ENCODE peak calls at places on chromosome 18, in ten cellular contexts. J, B, Z, R, N, Q, E, U, H and L are unnamed samples.

GRCh38 chr18:60053747-60054304 is 154.0 kb downstream of the PMAIP1 start:
- DNase-seq in Q (peak), B (no peak), Z (no peak), U (no peak), E (no peak), R (peak), N (peak), J (no peak), H (peak), L (no peak)

GRCh38 chr18:23134780-23135678 is at the start of gene CABLES1:
- DNase-seq in N (peak), J (no peak), B (peak), Z (peak), U (peak), E (peak), R (peak), H (peak), Q (peak), L (no peak)

GRCh38 chr18:51196811-51197660 is 445 bp downstream of the MEX3C start:
- DNase-seq in N (peak), R (peak), Z (peak), Q (peak), E (peak), H (peak), B (no peak), J (no peak), U (no peak), L (no peak)

GRCh38 chr18:76354348-76354747 is 140.7 kb downstream of the ZNF516 start:
- DNase-seq in N (peak), J (no peak), R (no peak), Q (peak), Z (no peak), E (no peak), H (no peak), B (no peak), U (no peak), L (no peak)

GRCh38 chr18:26943906-26944305 is 78.4 kb upstream of the AQP4 start:
- DNase-seq in B (no peak), E (no peak), Z (no peak), H (no peak), R (no peak), Q (no peak), N (no peak), J (no peak), U (no peak), L (no peak)

GRCh38 chr18:1663879-1664705 is 759.4 kb downstream of the ADCYAP1 start:
- DNase-seq in Q (peak), Z (peak), U (no peak), E (peak), H (peak), J (peak), B (peak), N (no peak), R (peak), L (no peak)

GRCh38 chr18:58768293-58768974 is 96.2 kb upstream of the ZNF532 start:
- DNase-seq in E (peak), U (peak), N (peak), J (peak), R (peak), H (peak), Q (peak), B (peak), Z (peak), L (no peak)

GRCh38 chr18:49704334-49704733 is 109.0 kb downstream of the ACAA2 start:
- DNase-seq in J (no peak), B (no peak), H (no peak), N (no peak), Z (no peak), Q (no peak), U (no peak), R (no peak), E (no peak), L (peak)

GRCh38 chr18:61949946-61950345 is 57.1 kb upstream of the RNF152 start:
- DNase-seq in R (no peak), H (peak), E (no peak), Z (no peak), N (no peak), U (no peak), J (no peak), Q (peak), B (no peak), L (no peak)

GRCh38 chr18:23847321-23847986 is 158.2 kb downstream of the LAMA3 start:
- DNase-seq in B (no peak), Z (no peak), E (no peak), Q (no peak), R (no peak), J (no peak), H (no peak), N (no peak), U (no peak), L (no peak)

GRCh38 chr18:76388261-76388660 is 106.8 kb downstream of the ZNF516 start:
- DNase-seq in Q (no peak), H (no peak), R (no peak), J (no peak), Z (no peak), E (no peak), N (no peak), B (no peak), U (no peak), L (no peak)

GRCh38 chr18:78632111-78632541 is 347.5 kb upstream of the SALL3 start:
- DNase-seq in Z (no peak), E (no peak), H (no peak), U (no peak), B (no peak), N (no peak), Q (peak), J (no peak), R (no peak), L (no peak)

GRCh38 chr18:23591011-23591410 is 4.7 kb upstream of the NPC1 start:
- DNase-seq in N (peak), Q (peak), Z (no peak), R (no peak), U (no peak), B (no peak), E (no peak), J (no peak), H (no peak), L (peak)

GRCh38 chr18:74251297-74252031 is 40.3 kb downstream of the CYB5A start:
- DNase-seq in E (no peak), J (peak), Z (no peak), R (peak), Q (peak), N (peak), H (peak), U (no peak), B (no peak), L (no peak)

GRCh38 chr18:36769611-36770314 is 59.0 kb downstream of the TPGS2 start:
- DNase-seq in B (no peak), E (no peak), Q (no peak), J (peak), N (no peak), H (peak), R (peak), U (no peak), Z (peak), L (no peak)

GRCh38 chr18:58186258-58186948 is 142.4 kb downstream of the NEDD4L start:
- DNase-seq in Z (no peak), U (no peak), R (peak), Q (peak), B (no peak), E (no peak), N (no peak), J (no peak), H (peak), L (no peak)

GRCh38 chr18:5518179-5518770 is 25.5 kb downstream of the EPB41L3 start:
- DNase-seq in E (no peak), R (no peak), J (no peak), H (no peak), Q (no peak), Z (no peak), N (no peak), B (no peak), U (no peak), L (no peak)

GRCh38 chr18:26003391-26003790 is 87.0 kb downstream of the SS18 start:
- DNase-seq in N (no peak), Z (no peak), E (no peak), B (no peak), Q (peak), J (no peak), R (peak), U (no peak), H (no peak), L (no peak)

GRCh38 chr18:62790836-62791772 is 75.8 kb downstream of the PHLPP1 start:
- DNase-seq in E (no peak), U (no peak), R (no peak), Q (peak), J (no peak), H (peak), B (no peak), Z (no peak), N (peak), L (no peak)

GRCh38 chr18:23209031-23209430 is 73.7 kb downstream of the CABLES1 start:
- DNase-seq in N (no peak), J (no peak), Q (peak), E (no peak), U (no peak), Z (no peak), B (no peak), R (no peak), H (no peak), L (no peak)

GRCh38 chr18:36849288-36850011 is 20.5 kb downstream of the KIAA1328 start:
- DNase-seq in B (no peak), U (no peak), Q (peak), N (peak), E (no peak), Z (no peak), R (no peak), J (no peak), H (no peak), L (no peak)

GRCh38 chr18:11821643-11822237 is 29.5 kb upstream of the CHMP1B start:
- DNase-seq in H (no peak), U (no peak), Z (no peak), E (no peak), R (no peak), B (no peak), N (no peak), J (no peak), Q (no peak), L (no peak)

GRCh38 chr18:28062446-28062845 is 114.5 kb downstream of the CDH2 start:
- DNase-seq in E (no peak), B (no peak), N (peak), Q (no peak), J (no peak), Z (no peak), H (no peak), U (no peak), R (no peak), L (no peak)

GRCh38 chr18:8800041-8800441 is 94.7 kb downstream of the MTCL1 start:
- DNase-seq in E (peak), Q (peak), H (peak), N (no peak), J (no peak), B (no peak), U (no peak), Z (no peak), R (no peak), L (no peak)

GRCh38 chr18:8742382-8743361 is 37.3 kb downstream of the MTCL1 start:
- DNase-seq in U (no peak), H (no peak), J (no peak), B (no peak), Q (no peak), Z (no peak), E (no peak), N (no peak), R (no peak), L (no peak)

GRCh38 chr18:11845653-11846052 is 5.6 kb upstream of the CHMP1B start:
- DNase-seq in E (no peak), Z (no peak), N (no peak), R (no peak), Q (no peak), J (no peak), U (no peak), B (no peak), H (no peak), L (no peak)

GRCh38 chr18:46275370-46275769 is 171.2 kb downstream of the HAUS1 start:
- DNase-seq in J (no peak), R (no peak), N (no peak), B (no peak), E (no peak), Q (peak), H (no peak), Z (no peak), U (no peak), L (no peak)

GRCh38 chr18:30387401-30387800 is 655.1 kb downstream of the DSC3 start:
- DNase-seq in B (no peak), N (no peak), Z (no peak), H (peak), J (no peak), Q (no peak), R (no peak), E (no peak), U (no peak), L (no peak)

GRCh38 chr18:31176531-31176930 is 13.9 kb upstream of the DSC1 start:
- DNase-seq in R (no peak), U (no peak), Q (no peak), J (no peak), H (no peak), Z (no peak), N (no peak), E (no peak), B (no peak), L (no peak)

GRCh38 chr18:76426738-76427305 is 68.2 kb downstream of the ZNF516 start:
- DNase-seq in R (peak), U (no peak), Q (no peak), B (no peak), J (no peak), Z (no peak), E (peak), H (peak), N (no peak), L (no peak)

GRCh38 chr18:80198391-80198790 is 48.9 kb downstream of the PARD6G start:
- DNase-seq in Z (no peak), B (no peak), Q (no peak), J (no peak), H (no peak), U (no peak), R (no peak), N (no peak), E (no peak), L (peak)

GRCh38 chr18:59249186-59249774 is 24.0 kb downstream of the RAX start:
- DNase-seq in B (peak), U (no peak), E (no peak), Q (peak), H (peak), Z (no peak), J (peak), R (peak), N (peak), L (no peak)

GRCh38 chr18:4384932-4385331 is 70.2 kb downstream of the DLGAP1 start:
- DNase-seq in N (no peak), Z (no peak), H (no peak), J (no peak), R (no peak), B (no peak), Q (no peak), E (no peak), U (no peak), L (no peak)

GRCh38 chr18:66271927-66272326 is 332.0 kb downstream of the CDH19 start:
- DNase-seq in R (no peak), J (no peak), Q (no peak), H (peak), B (no peak), U (no peak), N (no peak), Z (no peak), E (no peak), L (no peak)

GRCh38 chr18:750456-750855 is 38.0 kb upstream of the ENOSF1 start:
- DNase-seq in Q (no peak), N (no peak), B (no peak), H (no peak), U (no peak), R (no peak), E (no peak), Z (no peak), J (no peak), L (no peak)